ENCODE peak calls at places on chromosomes 16 and 17, in nine cellular contexts. A is omental fat pad; M is AG08395; I is activated CD4-positive, alpha-beta T cell treated with anti-CD3 and anti-CD28 coated beads, Interleukin-2, amount 50 U/mL, for 1 hour; F is H54; Z is ascending aorta; T is kidney glomerular epithelial cell; V is foreskin fibroblast; K is NCI-H748 treated with DMSO at 0.1 percent for 48 hours. D is an unnamed sample.

GRCh38 chr16:46638947-46639925 is 18.1 kb upstream of the SHCBP1 start:
- DNase-seq in A (no peak), M (peak), I (no peak), F (no peak), Z (no peak), T (peak), V (peak), K (no peak), D (no peak)

GRCh38 chr17:28527859-28528258 is 21.7 kb downstream of the FOXN1 start:
- DNase-seq in A (no peak), M (no peak), I (no peak), F (no peak), Z (no peak), T (no peak), V (no peak), K (no peak), D (no peak)

GRCh38 chr17:80163315-80163714 is 6.5 kb upstream of the CARD14 start:
- DNase-seq in A (no peak), M (no peak), I (no peak), F (no peak), Z (no peak), T (no peak), V (no peak), K (no peak), D (no peak)

GRCh38 chr17:81042606-81043005 is 7.7 kb downstream of the BAIAP2 start:
- DNase-seq in A (no peak), M (no peak), I (no peak), F (no peak), Z (no peak), T (no peak), V (no peak), K (no peak), D (no peak)

GRCh38 chr16:87956771-87957279 is 5.6 kb downstream of the BANP start:
- DNase-seq in A (no peak), M (no peak), I (peak), F (no peak), Z (no peak), T (peak), V (peak), K (no peak), D (no peak)

GRCh38 chr17:66276328-66276937 is 26.0 kb upstream of the PRKCA start:
- DNase-seq in A (no peak), M (no peak), I (no peak), F (no peak), Z (no peak), T (no peak), V (peak), K (no peak), D (no peak)

GRCh38 chr17:40922239-40922638 is 15.2 kb downstream of the KRT23 start:
- DNase-seq in A (no peak), M (peak), I (no peak), F (peak), Z (peak), T (peak), V (peak), K (no peak), D (peak)

GRCh38 chr17:12180644-12181261 is 160.1 kb downstream of the MAP2K4 start:
- DNase-seq in A (no peak), M (peak), I (no peak), F (peak), Z (no peak), T (peak), V (peak), K (peak), D (no peak)

GRCh38 chr17:72974605-72975232 is 117.8 kb downstream of the SLC39A11 start:
- DNase-seq in A (no peak), M (no peak), I (no peak), F (no peak), Z (no peak), T (no peak), V (peak), K (no peak), D (no peak)

GRCh38 chr16:87226926-87227650 is 90.1 kb downstream of the C16orf95 start:
- DNase-seq in A (no peak), M (peak), I (no peak), F (no peak), Z (no peak), T (no peak), V (peak), K (no peak), D (no peak)

GRCh38 chr16:14373406-14373805 is 256.7 kb downstream of the PARN start:
- DNase-seq in A (no peak), M (no peak), I (no peak), F (no peak), Z (no peak), T (no peak), V (no peak), K (no peak), D (no peak)